ENCODE peak calls at places on chromosomes 4 and X, in nine cellular contexts. H is fibroblast of villous mesenchyme; A is amygdala; X is HFFc6; N is HEK293T; J is foreskin fibroblast; E is neuronal stem cell; V is stimulated activated CD4-positive, alpha-beta T cell treated with anti-CD3 and anti-CD28 coated beads, Interleukin-15, amount 100 ng/mL, for 1 hour; S is DMS153. B is an unnamed sample.
A peak's percentile ranks its signal among the peaks of the same experiment; 100 is the strongest.

GRCh38 chr4:73446336-73446938 is 10.4 kb downstream of the AFP start:
- DNase-seq in X (peak; percentile 60), N (peak; percentile 49), S (peak; percentile 32), A (no peak), V (no peak), J (peak; percentile 20), E (peak; percentile 18), H (peak; percentile 48), B (no peak)

GRCh38 chr4:41319553-41319952 is 62.8 kb downstream of the UCHL1 start:
- DNase-seq in N (no peak), S (peak; percentile 57), J (no peak), X (no peak), E (no peak), A (no peak), V (no peak), H (no peak), B (no peak)

GRCh38 chr4:113502476-113502875 is 259.1 kb downstream of the CAMK2D start:
- DNase-seq in E (no peak), X (no peak), H (peak; percentile 50), N (no peak), A (no peak), V (no peak), J (peak; percentile 38), S (no peak), B (no peak)

GRCh38 chr4:101198741-101199339 is 148.5 kb downstream of the PPP3CA start:
- DNase-seq in A (no peak), J (no peak), H (no peak), N (no peak), X (no peak), E (no peak), S (peak; percentile 90), V (no peak), B (no peak)

GRCh38 chr4:67035501-67035900 is 509.8 kb downstream of the CENPC start:
- DNase-seq in X (no peak), A (no peak), V (no peak), E (no peak), H (peak; percentile 34), S (peak; percentile 27), J (no peak), N (no peak), B (no peak)

GRCh38 chrX:13120017-13120416 is 75.6 kb upstream of the FAM9C start:
- DNase-seq in S (no peak), X (no peak), J (no peak), H (peak; percentile 66), N (no peak), V (no peak), A (no peak), E (no peak), B (peak; percentile 67)

GRCh38 chr4:26717332-26717731 is 133.4 kb downstream of the TBC1D19 start:
- DNase-seq in V (no peak), J (peak; percentile 88), E (no peak), H (peak; percentile 56), N (no peak), S (no peak), X (peak; percentile 70), A (no peak), B (no peak)

GRCh38 chr4:10114607-10115006 is 2.0 kb downstream of the WDR1 start:
- DNase-seq in E (no peak), S (no peak), X (no peak), N (no peak), A (no peak), J (no peak), V (no peak), H (no peak), B (no peak)

GRCh38 chr4:138310498-138310897 is 68.3 kb upstream of the SLC7A11 start:
- DNase-seq in H (peak; percentile 42), N (no peak), E (no peak), A (no peak), V (no peak), J (peak; percentile 11), X (no peak), S (no peak), B (no peak)

GRCh38 chrX:12672362-12673106 is 118.7 kb upstream of the PRPS2 start:
- DNase-seq in V (no peak), S (no peak), N (no peak), H (no peak), E (no peak), X (no peak), A (no peak), J (no peak), B (no peak)

GRCh38 chr4:184274288-184274951 is 56.7 kb upstream of the ENPP6 start:
- DNase-seq in N (no peak), X (peak; percentile 48), E (no peak), S (no peak), V (no peak), J (peak; percentile 18), A (no peak), H (no peak), B (no peak)

GRCh38 chr4:71266090-71266794 is 72.6 kb upstream of the SLC4A4 start:
- DNase-seq in A (no peak), V (no peak), J (peak; percentile 12), N (no peak), X (peak; percentile 88), S (no peak), H (peak; percentile 64), E (no peak), B (no peak)

GRCh38 chr4:121146530-121146929 is 17.6 kb downstream of the TNIP3 start:
- DNase-seq in N (no peak), V (no peak), E (no peak), S (no peak), J (no peak), H (no peak), X (no peak), A (no peak), B (no peak)

GRCh38 chr4:26719954-26720552 is 136.2 kb downstream of the TBC1D19 start:
- DNase-seq in A (no peak), J (peak; percentile 18), H (peak; percentile 40), S (no peak), N (no peak), E (no peak), X (peak; percentile 44), V (no peak), B (no peak)

GRCh38 chr4:95549246-95550138 is 719 bp upstream of the UNC5C start:
- DNase-seq in S (no peak), N (no peak), A (peak; percentile 85), X (no peak), V (no peak), H (peak; percentile 58), J (peak; percentile 1), E (peak; percentile 43), B (no peak)

GRCh38 chr4:3067473-3068001 is 6.8 kb downstream of the HTT-AS start:
- DNase-seq in E (no peak), X (no peak), N (no peak), J (no peak), H (no peak), A (no peak), V (no peak), S (no peak), B (no peak)

GRCh38 chrX:95903490-95903889 is 781.2 kb upstream of the DIAPH2 start:
- DNase-seq in A (no peak), J (no peak), N (no peak), V (no peak), E (no peak), H (no peak), X (no peak), S (no peak), B (no peak)

GRCh38 chrX:20228245-20228644 is 38.5 kb downstream of the RPS6KA3 start:
- DNase-seq in V (no peak), A (no peak), N (no peak), H (no peak), S (no peak), X (no peak), J (no peak), E (no peak), B (no peak)

GRCh38 chr4:81445196-81445595 is 26.5 kb downstream of the RASGEF1B start:
- DNase-seq in A (no peak), X (no peak), S (no peak), V (no peak), E (no peak), H (no peak), N (no peak), J (no peak), B (no peak)

GRCh38 chr4:90145331-90145730 is 18.1 kb downstream of the CCSER1 start:
- DNase-seq in N (no peak), A (no peak), E (no peak), J (no peak), V (no peak), H (no peak), S (no peak), X (no peak), B (no peak)

GRCh38 chrX:12021708-12022107 is 116.6 kb upstream of the FRMPD4 start:
- DNase-seq in A (no peak), S (no peak), N (no peak), H (no peak), E (no peak), X (no peak), J (no peak), V (no peak), B (no peak)

GRCh38 chrX:22124098-22124497 is 92.0 kb downstream of the PHEX start:
- DNase-seq in H (peak; percentile 10), N (no peak), A (no peak), E (no peak), S (no peak), V (no peak), X (no peak), J (no peak), B (no peak)

GRCh38 chr4:151808120-151808529 is 47.3 kb upstream of the GATB start:
- DNase-seq in A (no peak), H (peak; percentile 19), E (no peak), J (peak; percentile 48), S (peak; percentile 70), N (peak; percentile 16), X (peak; percentile 74), V (no peak), B (no peak)

GRCh38 chrX:22634081-22634480 is 361.4 kb downstream of the CBLL2 start:
- DNase-seq in E (no peak), A (no peak), X (peak; percentile 79), H (peak; percentile 26), J (peak; percentile 26), V (no peak), N (no peak), S (no peak), B (no peak)